ENCODE peak calls at places on chromosomes 6 and 20, in seven cellular contexts. N is H1, B is OCI-LY7, I is K562, R is GM23338, G is endothelial cell of umbilical vein, T is A549. J is an unnamed sample.

GRCh38 chr20:10466325-10466724 is 31.2 kb downstream of the SLX4IP start:
- DNase-seq in N (no peak), B (no peak), I (no peak), R (peak), G (peak), T (no peak), J (no peak)

GRCh38 chr20:32338665-32339064 is 19.5 kb upstream of the ASXL1 start:
- DNase-seq in N (no peak), B (no peak), I (no peak), R (peak), G (no peak), T (no peak), J (no peak)

GRCh38 chr6:134111062-134111677 is 58.7 kb upstream of the SLC2A12 start:
- DNase-seq in N (no peak), B (peak), I (peak), R (peak), G (peak), T (peak), J (peak)

GRCh38 chr6:132199343-132199742 is 201.9 kb downstream of the MOXD1 start:
- DNase-seq in N (no peak), B (no peak), I (no peak), R (no peak), G (peak), T (no peak), J (no peak)

GRCh38 chr6:39075010-39075738 is 26.6 kb downstream of the GLP1R start:
- DNase-seq in N (no peak), B (no peak), I (no peak), R (no peak), G (no peak), T (no peak), J (no peak)

GRCh38 chr20:62355527-62356142 is 11.5 kb downstream of the LAMA5 start:
- DNase-seq in N (no peak), B (no peak), I (no peak), R (no peak), G (peak), T (peak), J (peak)

GRCh38 chr20:5727018-5727515 is 23.1 kb upstream of the SHLD1 start:
- DNase-seq in N (no peak), B (no peak), I (no peak), R (no peak), G (no peak), T (peak), J (no peak)

GRCh38 chr20:58225490-58226200 is 2.8 kb downstream of the ANKRD60 start:
- DNase-seq in N (no peak), B (no peak), I (no peak), R (no peak), G (no peak), T (no peak), J (no peak)

GRCh38 chr6:169155481-169155880 is 98.2 kb downstream of the THBS2 start:
- DNase-seq in N (no peak), B (no peak), I (no peak), R (no peak), G (no peak), T (no peak), J (no peak)

GRCh38 chr6:22551280-22551679 is 18.1 kb upstream of the HDGFL1 start:
- DNase-seq in N (no peak), B (no peak), I (no peak), R (no peak), G (no peak), T (no peak), J (no peak)

GRCh38 chr20:63416631-63417030 is 55.5 kb upstream of the CHRNA4 start:
- DNase-seq in N (no peak), B (no peak), I (no peak), R (no peak), G (no peak), T (no peak), J (no peak)

GRCh38 chr6:142478117-142478516 is 176.3 kb downstream of the ADGRG6 start:
- DNase-seq in N (no peak), B (peak), I (peak), R (peak), G (no peak), T (peak), J (peak)

GRCh38 chr20:63497946-63498935 is 642 bp downstream of the EEF1A2 start:
- DNase-seq in N (peak), B (no peak), I (no peak), R (no peak), G (no peak), T (peak), J (peak)

GRCh38 chr6:56713285-56713684 is 70.6 kb upstream of the DST start:
- DNase-seq in N (no peak), B (no peak), I (no peak), R (no peak), G (peak), T (peak), J (peak)

GRCh38 chr6:31070711-31071197 is 41.6 kb downstream of the C6orf15 start:
- DNase-seq in N (peak), B (peak), I (peak), R (peak), G (peak), T (peak), J (peak)
- H3K27ac ChIP-seq in N (no peak), B (no peak), I (no peak), R (peak), G (no peak), T (peak), J (no peak)

DNA sequence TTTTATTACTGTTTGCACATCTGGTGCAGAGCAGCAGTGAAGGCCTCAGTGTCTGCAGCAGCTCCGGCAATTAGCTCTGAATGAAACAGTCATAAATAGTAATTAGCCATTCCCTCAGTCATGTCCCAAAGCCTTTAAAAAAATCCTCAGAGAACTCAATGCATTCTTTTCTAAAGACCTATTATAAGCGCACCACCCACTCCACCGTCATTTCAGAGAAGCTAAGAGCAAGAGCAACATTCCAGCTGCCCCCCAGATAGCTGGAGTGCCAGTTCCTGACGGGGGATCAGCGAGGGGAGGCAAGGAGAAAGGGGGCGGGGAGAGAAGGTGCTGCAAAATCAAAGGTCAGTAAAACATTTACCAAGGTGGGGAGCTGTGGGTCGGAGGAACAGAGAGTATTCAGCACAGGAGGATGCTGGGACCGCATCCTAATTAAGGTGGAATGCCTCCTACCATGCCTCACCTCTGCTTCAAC is 469.7 kb upstream of the NRSN1 start:
- DNase-seq in N (no peak), B (no peak), I (no peak), R (peak), G (no peak), T (no peak), J (peak)
- H3K4me3 ChIP-seq in N (no peak), B (no peak), I (no peak), R (no peak), G (no peak), T (no peak), J (no peak)

GRCh38 chr20:44646641-44647274 is 4.7 kb downstream of the ADA start:
- DNase-seq in N (no peak), B (peak), I (no peak), R (no peak), G (peak), T (peak), J (no peak)
- H3K4me2 ChIP-seq in N (no peak), B (peak), I (no peak), R (no peak), G (no peak), T (peak), J (no peak)

DNA sequence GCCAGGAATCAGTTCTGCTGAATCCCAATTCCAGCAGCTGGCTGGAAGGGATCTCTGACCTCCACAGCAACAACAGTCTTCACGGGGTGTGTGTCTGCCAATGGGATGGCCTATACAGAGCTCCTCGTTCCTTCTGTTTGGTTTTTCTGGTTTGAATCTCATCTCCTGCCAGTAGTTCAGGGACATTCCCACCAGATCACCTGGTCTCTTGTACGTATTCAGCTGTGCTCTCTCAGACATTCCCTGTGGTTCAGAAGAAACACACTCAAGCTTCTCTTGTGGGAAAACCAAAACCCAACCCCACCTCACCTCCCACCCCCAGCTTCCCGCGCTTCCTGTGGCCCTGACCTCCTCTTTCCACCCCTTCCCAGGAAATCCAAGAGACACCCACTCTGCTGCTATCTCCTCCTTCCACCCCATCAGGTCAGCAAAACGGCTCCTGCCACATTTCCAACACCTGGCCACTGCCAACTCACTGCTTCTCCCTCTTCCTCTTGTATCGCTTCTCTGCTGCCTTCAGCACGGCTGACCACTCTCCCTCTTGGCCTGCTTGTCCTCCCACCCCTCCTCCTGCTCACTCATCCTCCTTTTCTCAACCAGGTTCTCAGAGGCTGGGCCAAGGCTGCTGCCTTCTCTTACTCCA is 63.3 kb upstream of the PTGIS start:
- DNase-seq in N (no peak), B (peak), I (no peak), R (no peak), G (no peak), T (no peak), J (no peak)
- H3K27ac ChIP-seq in N (peak), B (peak), I (no peak), R (peak), G (no peak), T (peak), J (no peak)

J was measured in hepatocyte.